ENCODE peak calls at places on chromosomes 6 and 20, in four cellular contexts. R is HFF-Myc, H is neural progenitor cell, V is breast epithelium. P is an unnamed sample.

GRCh38 chr6:148492654-148493290 is 150.1 kb downstream of the SASH1 start:
- DNase-seq in R (no peak), H (no peak), V (no peak), P (no peak)

GRCh38 chr6:157218371-157219198 is 104.7 kb downstream of the TMEM242 start:
- DNase-seq in R (no peak), H (no peak), V (no peak), P (no peak)

GRCh38 chr6:135702955-135703499 is 148.5 kb upstream of the PDE7B start:
- DNase-seq in R (no peak), H (no peak), V (no peak), P (no peak)

GRCh38 chr6:129981598-129981997 is 36.8 kb upstream of the L3MBTL3 start:
- DNase-seq in R (no peak), H (no peak), V (no peak), P (no peak)

GRCh38 chr6:101830501-101831031 is 437.1 kb downstream of the GRIK2 start:
- DNase-seq in R (no peak), H (no peak), V (no peak), P (no peak)

GRCh38 chr6:132445201-132445951 is 44.1 kb upstream of the MOXD1 start:
- DNase-seq in R (peak; percentile 68), H (no peak), V (no peak), P (peak; percentile 94)

GRCh38 chr6:134170844-134171243 is 118.4 kb upstream of the SLC2A12 start:
- DNase-seq in R (no peak), H (peak; percentile 10), V (peak; percentile 55), P (no peak)

GRCh38 chr6:141169419-141169818 is 963.3 kb upstream of the GJE1 start:
- DNase-seq in R (peak; percentile 7), H (peak; percentile 38), V (no peak), P (no peak)

GRCh38 chr6:24481449-24481848 is 7.9 kb downstream of the GPLD1 start:
- DNase-seq in R (no peak), H (no peak), V (no peak), P (no peak)

GRCh38 chr6:68317366-68317765 is 317.7 kb upstream of the ADGRB3 start:
- DNase-seq in R (no peak), H (no peak), V (no peak), P (no peak)

GRCh38 chr20:32207626-32208498 is at the start of the genes PLAGL2 and POFUT1:
- DNase-seq in R (no peak), H (peak; percentile 96), V (peak; percentile 83), P (no peak)

GRCh38 chr6:108589244-108589730 is 28.6 kb downstream of the FOXO3 start:
- DNase-seq in R (no peak), H (peak; percentile 86), V (peak; percentile 98), P (peak; percentile 72)

GRCh38 chr6:130027948-130028347 is 9.6 kb downstream of the L3MBTL3 start:
- DNase-seq in R (no peak), H (no peak), V (no peak), P (no peak)

GRCh38 chr6:166728884-166729530 is 102.0 kb upstream of the RPS6KA2 start:
- DNase-seq in R (no peak), H (no peak), V (no peak), P (no peak)

GRCh38 chr6:1312193-1312443 is 220 bp downstream of the FOXQ1 start:
- DNase-seq in R (no peak), H (no peak), V (no peak), P (no peak)

GRCh38 chr6:11727356-11727755 is 51.2 kb downstream of the ADTRP start:
- DNase-seq in R (no peak), H (no peak), V (no peak), P (no peak)

GRCh38 chr6:156783958-156784357 is 6.8 kb downstream of the ARID1B start:
- DNase-seq in R (no peak), H (peak; percentile 43), V (no peak), P (no peak)

GRCh38 chr20:1185316-1185741 is 548 bp upstream of the TMEM74B start:
- DNase-seq in R (no peak), H (peak; percentile 65), V (no peak), P (no peak)

GRCh38 chr20:25076731-25077609 is 5.0 kb downstream of the VSX1 start:
- DNase-seq in R (no peak), H (peak; percentile 27), V (peak; percentile 68), P (peak; percentile 31)

GRCh38 chr20:57514273-57514751 is 10.6 kb downstream of the CTCFL start:
- DNase-seq in R (peak; percentile 38), H (peak; percentile 87), V (peak; percentile 62), P (no peak)

GRCh38 chr6:77561768-77562314 is 91.0 kb upstream of the MEI4 start:
- DNase-seq in R (no peak), H (no peak), V (no peak), P (no peak)

GRCh38 chr6:87333591-87334181 is 4.6 kb upstream of the GJB7 start:
- DNase-seq in R (peak; percentile 22), H (no peak), V (no peak), P (no peak)

GRCh38 chr20:32134026-32134425 is 24.5 kb downstream of the TM9SF4 start:
- DNase-seq in R (no peak), H (no peak), V (no peak), P (no peak)

GRCh38 chr6:169160091-169160854 is 93.4 kb downstream of the THBS2 start:
- DNase-seq in R (no peak), H (no peak), V (no peak), P (no peak)

GRCh38 chr6:37985355-37985754 is 165.8 kb downstream of the ZFAND3 start:
- DNase-seq in R (no peak), H (no peak), V (no peak), P (no peak)

GRCh38 chr6:2744206-2744771 is 6.4 kb downstream of the MYLK4 start:
- DNase-seq in R (no peak), H (no peak), V (no peak), P (no peak)

GRCh38 chr20:39269031-39269461 is 306.9 kb downstream of the DHX35 start:
- DNase-seq in R (no peak), H (peak; percentile 81), V (no peak), P (no peak)

GRCh38 chr6:20455175-20456075 is 53.7 kb downstream of the E2F3 start:
- DNase-seq in R (peak; percentile 10), H (no peak), V (no peak), P (no peak)

GRCh38 chr6:15871211-15871770 is 208.5 kb upstream of the DTNBP1 start:
- DNase-seq in R (no peak), H (no peak), V (no peak), P (no peak)

GRCh38 chr6:53306819-53307347 is 41.9 kb downstream of the ELOVL5 start:
- DNase-seq in R (no peak), H (no peak), V (no peak), P (peak; percentile 98)

GRCh38 chr6:112408522-112408921 is 61.4 kb downstream of the RFPL4B start:
- DNase-seq in R (no peak), H (peak; percentile 26), V (no peak), P (no peak)

GRCh38 chr20:22577515-22578220 is 6.7 kb downstream of the FOXA2 start:
- DNase-seq in R (no peak), H (peak; percentile 75), V (no peak), P (no peak)

GRCh38 chr6:38973178-38974057 is 75.2 kb upstream of the GLP1R start:
- DNase-seq in R (peak; percentile 31), H (peak; percentile 56), V (no peak), P (peak; percentile 54)

GRCh38 chr20:52959125-52959524 is 13.0 kb upstream of the TSHZ2 start:
- DNase-seq in R (no peak), H (peak; percentile 41), V (no peak), P (no peak)

GRCh38 chr6:26016326-26017275 is 54.0 kb downstream of the TRIM38 start:
- DNase-seq in R (no peak), H (no peak), V (no peak), P (no peak)

GRCh38 chr6:79574636-79575035 is 37.4 kb upstream of the LCA5 start:
- DNase-seq in R (no peak), H (no peak), V (no peak), P (no peak)

GRCh38 chr20:46099491-46100287 is 9.9 kb upstream of the NCOA5 start:
- DNase-seq in R (no peak), H (peak; percentile 52), V (no peak), P (no peak)
- H3K4me3 ChIP-seq in R (no peak overlapping the region), H (no peak overlapping the region), V (peak overlapping the region; percentile 52), P (peak overlapping the region; percentile 41)

GRCh38 chr20:58693226-58694006 is 816 bp downstream of the NPEPL1 start:
- DNase-seq in R (no peak), H (peak; percentile 66), V (no peak), P (no peak)

GRCh38 chr20:58691405-58691772 is 1.2 kb upstream of the NPEPL1 start:
- DNase-seq in R (no peak), H (no peak), V (no peak), P (no peak)

GRCh38 chr20:58691773-58692578 is 624 bp upstream of the NPEPL1 start:
- DNase-seq in R (no peak), H (no peak), V (no peak), P (no peak)

GRCh38 chr20:58694241-58695083 is 1.9 kb downstream of the NPEPL1 start:
- DNase-seq in R (no peak), H (no peak), V (no peak), P (no peak)

GRCh38 chr20:58692579-58693225 is at the start of gene NPEPL1:
- DNase-seq in R (no peak), H (peak; percentile 90), V (no peak), P (no peak)
- TF ChIP-seq CTCF in R (no peak), H (no peak), V (no peak), P (no peak)

DNA sequence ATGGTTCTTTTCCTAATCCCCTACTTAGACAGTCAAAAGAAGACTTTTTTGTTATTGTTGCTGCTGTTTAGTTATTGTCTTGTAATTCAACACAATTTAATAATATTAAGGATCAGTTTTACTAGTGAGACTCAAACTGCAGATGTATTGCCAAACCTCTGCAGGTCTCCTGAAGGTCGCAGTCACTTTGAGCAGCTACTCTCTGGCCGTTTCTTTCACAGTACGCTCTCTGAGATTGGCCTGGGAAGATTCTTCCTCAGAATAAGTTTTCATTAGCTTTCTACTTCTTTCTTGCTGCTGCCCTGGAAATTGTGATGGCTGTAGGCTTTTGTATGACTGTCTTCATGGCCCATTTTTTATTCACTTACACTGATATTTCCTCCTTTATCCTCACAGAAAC is 930.8 kb downstream of the QKI start:
- DNase-seq in R (no peak), H (no peak), V (no peak), P (no peak)
- H3K4me3 ChIP-seq in R (no peak overlapping the region), H (no peak overlapping the region), V (no peak overlapping the region), P (no peak overlapping the region)

GRCh38 chr20:49323622-49324238 is 45.9 kb upstream of the ZNFX1 start:
- DNase-seq in R (peak; percentile 44), H (no peak), V (no peak), P (no peak)
- TF ChIP-seq CTCF in R (peak; percentile 16), H (no peak), V (peak; percentile 36), P (peak; percentile 59)

GRCh38 chr6:152701081-152701862 is 3.6 kb downstream of the MYCT1 start:
- DNase-seq in R (no peak), H (no peak), V (no peak), P (no peak)

GRCh38 chr6:152697634-152698033 is at the start of gene MYCT1:
- DNase-seq in R (no peak), H (no peak), V (no peak), P (no peak)

GRCh38 chr6:152701863-152702401 is 4.2 kb downstream of the MYCT1 start:
- DNase-seq in R (no peak), H (no peak), V (no peak), P (no peak)

GRCh38 chr6:152698692-152699091 is 995 bp downstream of the MYCT1 start:
- DNase-seq in R (no peak), H (no peak), V (no peak), P (no peak)

GRCh38 chr6:152700427-152700826 is 2.7 kb downstream of the MYCT1 start:
- DNase-seq in R (no peak), H (no peak), V (no peak), P (no peak)
- H3K4me3 ChIP-seq in R (no peak overlapping the region), H (no peak overlapping the region), V (peak overlapping the region; percentile 39), P (no peak overlapping the region)